ENCODE peak calls at places on chromosomes 5 and 9, in seven cellular contexts. D, N, U, R, A, X and C are unnamed samples.

GRCh38 chr5:98904786-98905185 is 24.0 kb downstream of the CHD1 start:
- DNase-seq in U (no peak), R (no peak), N (peak; percentile 65), A (no peak), D (no peak), X (no peak), C (no peak)

GRCh38 chr9:27549196-27549737 is 19.7 kb upstream of the MOB3B start:
- DNase-seq in A (no peak), X (no peak), U (no peak), D (no peak), R (no peak), N (no peak), C (no peak)

GRCh38 chr9:94757158-94757557 is 30.7 kb downstream of the AOPEP start:
- DNase-seq in A (no peak), U (no peak), X (no peak), N (peak; percentile 94), D (no peak), R (no peak), C (no peak)

GRCh38 chr9:84397822-84398221 is 57.3 kb upstream of the SLC28A3 start:
- DNase-seq in U (no peak), R (no peak), X (no peak), N (peak; percentile 74), A (no peak), D (no peak), C (no peak)

GRCh38 chr5:124746252-124746915 is at the start of gene ZNF608:
- DNase-seq in N (peak; percentile 82), X (peak; percentile 23), R (no peak), U (peak; percentile 72), D (peak; percentile 63), A (peak; percentile 53), C (no peak)

GRCh38 chr9:76564300-76564699 is 105.3 kb downstream of the GCNT1 start:
- DNase-seq in X (no peak), D (no peak), N (peak; percentile 46), R (no peak), A (no peak), U (no peak), C (no peak)

GRCh38 chr5:134664448-134664847 is 15.9 kb downstream of the SEC24A start:
- DNase-seq in U (no peak), N (no peak), D (peak; percentile 42), A (no peak), X (no peak), R (no peak), C (no peak)

GRCh38 chr9:85569988-85570387 is 171.8 kb downstream of the AGTPBP1 start:
- DNase-seq in U (no peak), N (peak; percentile 68), D (peak; percentile 4), R (no peak), A (no peak), X (no peak), C (no peak)

GRCh38 chr9:78691531-78691930 is 394.6 kb downstream of the PSAT1 start:
- DNase-seq in N (peak; percentile 30), D (no peak), A (no peak), X (no peak), U (no peak), R (no peak), C (no peak)

GRCh38 chr5:139272471-139273321 is 20.8 kb upstream of the MATR3 start:
- DNase-seq in X (no peak), N (peak; percentile 64), U (no peak), A (no peak), D (peak; percentile 31), R (no peak), C (no peak)

GRCh38 chr5:181181650-181182565 is 23.1 kb downstream of the TRIM7 start:
- DNase-seq in R (peak; percentile 71), N (peak; percentile 57), X (peak; percentile 80), U (no peak), A (peak; percentile 83), D (peak; percentile 80), C (no peak)

GRCh38 chr5:80707645-80708044 is 52.9 kb upstream of the DHFR start:
- DNase-seq in R (no peak), N (peak; percentile 33), X (no peak), D (no peak), U (no peak), A (no peak), C (no peak)

GRCh38 chr9:15697459-15697858 is 144.6 kb downstream of the CCDC171 start:
- DNase-seq in N (peak; percentile 89), D (no peak), U (no peak), R (no peak), A (no peak), X (no peak), C (no peak)

GRCh38 chr5:160685695-160686094 is 166.3 kb downstream of the ATP10B start:
- DNase-seq in D (peak; percentile 47), A (peak; percentile 36), N (no peak), R (no peak), U (no peak), X (no peak), C (no peak)

GRCh38 chr5:68722357-68722756 is 371.5 kb upstream of the SLC30A5 start:
- DNase-seq in D (no peak), R (no peak), A (no peak), U (no peak), N (no peak), X (no peak), C (no peak)

DNA sequence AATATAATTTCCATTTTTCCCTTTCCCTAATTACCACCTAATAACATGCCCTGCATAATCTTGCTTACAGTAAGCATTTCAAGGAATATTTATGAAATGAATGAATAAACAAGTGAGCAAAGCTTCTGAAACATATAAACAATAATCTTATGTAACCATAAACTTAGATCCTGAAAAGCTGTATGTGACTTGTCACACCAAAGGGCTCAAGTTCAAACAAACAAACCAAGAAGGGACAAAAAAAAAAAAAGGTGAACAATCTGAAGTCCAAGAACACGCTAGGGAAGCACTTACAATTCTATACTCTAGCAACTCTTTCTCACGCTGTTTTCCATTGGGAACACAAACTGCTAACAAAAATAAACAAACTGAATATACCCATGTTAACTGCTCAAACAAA is 36.3 kb downstream of the PLPP1 start:
- DNase-seq in A (no peak), X (no peak), R (no peak), D (no peak), U (no peak), N (no peak), C (no peak)
- H3K27ac ChIP-seq in A (peak overlapping the region; percentile 70), X (no peak overlapping the region), R (no peak overlapping the region), D (peak overlapping the region; percentile 46), U (no peak overlapping the region), N (no peak overlapping the region), C (no peak overlapping the region)

GRCh38 chr9:97412628-97413382 is 909 bp downstream of the TDRD7 start:
- DNase-seq in X (no peak), R (no peak), A (no peak), D (no peak), N (peak; percentile 11), U (no peak), C (peak; percentile 24)
- H3K27ac ChIP-seq in X (peak overlapping the region; percentile 55), R (peak overlapping the region; percentile 91), A (no peak overlapping the region), D (peak overlapping the region; percentile 88), N (peak overlapping the region; percentile 54), U (peak overlapping the region; percentile 83), C (peak overlapping the region; percentile 73)

DNA sequence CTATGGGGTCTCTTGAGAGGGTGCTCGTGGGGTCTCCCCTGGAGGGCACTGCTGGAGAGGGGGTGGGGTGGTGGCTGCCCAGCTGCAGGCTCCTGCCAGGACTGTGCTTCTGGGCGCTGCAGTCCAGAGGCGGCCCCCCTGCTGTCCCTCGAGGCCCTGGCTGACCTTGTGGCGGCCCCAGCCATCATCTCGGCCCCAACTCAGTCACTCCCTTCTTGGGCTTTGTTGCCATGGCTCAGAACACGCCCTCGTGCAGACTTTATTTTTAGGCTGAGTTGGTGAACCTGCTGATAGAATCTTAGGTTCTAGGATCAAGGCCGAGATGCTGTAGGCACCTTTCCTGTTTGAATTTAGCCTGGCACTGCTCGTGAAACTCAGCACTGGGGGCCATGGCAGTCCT is 22.8 kb downstream of the FBXW5 start:
- DNase-seq in A (peak; percentile 32), R (peak; percentile 60), U (no peak), N (no peak), D (no peak), X (no peak), C (no peak)
- H3K27ac ChIP-seq in A (peak overlapping the region; percentile 73), R (peak overlapping the region; percentile 65), U (peak overlapping the region; percentile 56), N (no peak overlapping the region), D (no peak overlapping the region), X (no peak overlapping the region), C (no peak overlapping the region)

GRCh38 chr5:65696892-65697291 is 25.0 kb downstream of the SGTB start:
- DNase-seq in A (no peak), D (no peak), X (no peak), U (no peak), N (peak; percentile 12), R (no peak), C (no peak)
- H3K27ac ChIP-seq in A (no peak overlapping the region), D (no peak overlapping the region), X (no peak overlapping the region), U (no peak overlapping the region), N (no peak overlapping the region), R (no peak overlapping the region), C (no peak overlapping the region)

GRCh38 chr5:53109041-53109435 is 519 bp downstream of the MOCS2 start:
- DNase-seq in R (no peak), A (peak; percentile 14), N (no peak), X (no peak), D (peak; percentile 32), U (no peak), C (no peak)

GRCh38 chr5:53112909-53113308 is 3.4 kb upstream of the MOCS2 start:
- DNase-seq in R (no peak), A (no peak), X (no peak), D (no peak), U (no peak), N (no peak), C (no peak)

GRCh38 chr5:53110156-53110555 is 599 bp upstream of the MOCS2 start:
- DNase-seq in D (no peak), R (no peak), U (no peak), A (no peak), N (no peak), X (no peak), C (peak; percentile 12)

GRCh38 chr5:53111139-53111538 is 1.6 kb upstream of the MOCS2 start:
- DNase-seq in U (no peak), N (no peak), D (no peak), A (no peak), R (no peak), X (no peak), C (no peak)

DNA sequence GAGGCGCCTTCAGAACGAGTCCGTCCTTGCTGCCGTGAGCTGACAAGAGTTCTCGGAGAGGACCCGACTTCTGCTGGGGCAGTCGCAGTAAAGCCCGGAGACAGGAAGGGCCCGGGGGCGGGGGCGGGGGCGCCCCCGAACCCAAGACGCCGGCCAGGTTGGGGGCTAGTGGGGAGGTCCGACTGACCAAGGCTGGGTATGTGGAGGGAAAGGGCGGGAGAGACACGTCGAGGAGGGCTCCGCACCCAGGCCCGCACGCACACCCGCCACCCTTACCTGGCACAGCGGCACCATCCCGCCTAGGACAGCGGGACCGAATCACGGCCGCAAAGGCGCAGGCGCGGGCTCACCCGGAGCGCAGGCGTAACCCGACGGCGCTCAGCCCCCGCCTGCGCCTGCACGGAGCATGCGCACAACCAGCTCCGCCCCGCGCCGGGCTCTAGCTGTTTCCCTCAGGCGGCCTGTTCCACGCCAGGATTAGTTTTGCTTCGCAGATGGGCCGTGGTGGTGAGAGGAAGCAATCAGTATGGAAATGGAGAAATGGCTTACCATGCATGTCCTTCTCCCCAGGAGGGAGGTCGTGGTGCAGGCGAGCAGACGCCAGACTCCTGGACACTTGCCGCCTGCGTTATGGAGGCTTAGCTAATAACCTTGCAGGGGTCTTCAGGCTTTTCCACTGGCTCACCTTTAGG is at the start of gene MOCS2:
- DNase-seq in N (peak; percentile 81), A (peak; percentile 95), D (peak; percentile 96), U (peak; percentile 90), X (peak; percentile 94), R (peak; percentile 94), C (peak; percentile 82)
- H3K27ac ChIP-seq in N (peak within 1 kb of the TSS; percentile 39), A (peak within 1 kb of the TSS; percentile 74), D (peak within 1 kb of the TSS; percentile 73), U (peak within 1 kb of the TSS; percentile 72), X (peak within 1 kb of the TSS; percentile 18), R (peak within 1 kb of the TSS; percentile 83), C (peak within 1 kb of the TSS; percentile 92)